ENCODE peak calls at places on chromosomes 2 and 18, in ten cellular contexts. M, W, Y, N, T, S, I, Q, D and C are unnamed samples.
A peak's percentile ranks its signal among the peaks of the same experiment; 100 is the strongest.

GRCh38 chr2:127626917-127627739 is 18.8 kb upstream of the GPR17 start:
- DNase-seq in M (no peak), W (no peak), Y (no peak), N (no peak), T (no peak), S (no peak), I (no peak), Q (no peak), D (no peak), C (no peak)

GRCh38 chr2:215452725-215453124 is 16.9 kb upstream of the FN1 start:
- DNase-seq in M (no peak), W (no peak), Y (no peak), N (no peak), T (no peak), S (no peak), I (no peak), Q (no peak), D (peak; percentile 61), C (no peak)

GRCh38 chr2:120661551-120661950 is 74.1 kb upstream of the GLI2 start:
- DNase-seq in M (no peak), W (no peak), Y (no peak), N (peak; percentile 35), T (no peak), S (no peak), I (peak; percentile 82), Q (no peak), D (peak; percentile 91), C (no peak)

GRCh38 chr2:128610496-128610895 is 291.8 kb upstream of the HS6ST1 start:
- DNase-seq in M (no peak), W (no peak), Y (no peak), N (no peak), T (no peak), S (no peak), I (no peak), Q (no peak), D (no peak), C (no peak)

GRCh38 chr2:166017208-166017607 is 63.6 kb upstream of the TTC21B start:
- DNase-seq in M (no peak), W (no peak), Y (no peak), N (no peak), T (no peak), S (no peak), I (no peak), Q (no peak), D (no peak), C (no peak)

GRCh38 chr2:186695081-186695756 is 1.4 kb downstream of the FAM171B start:
- DNase-seq in M (no peak), W (no peak), Y (no peak), N (no peak), T (peak; percentile 28), S (peak; percentile 39), I (peak; percentile 25), Q (no peak), D (no peak), C (no peak)

GRCh38 chr18:10131036-10131774 is 217.4 kb downstream of the VAPA start:
- DNase-seq in M (no peak), W (no peak), Y (no peak), N (no peak), T (no peak), S (no peak), I (peak; percentile 83), Q (no peak), D (peak; percentile 44), C (no peak)

GRCh38 chr2:176018708-176019107 is 16.6 kb upstream of the LNPK start:
- DNase-seq in M (no peak), W (no peak), Y (no peak), N (no peak), T (no peak), S (no peak), I (no peak), Q (no peak), D (no peak), C (no peak)

GRCh38 chr2:230343747-230344146 is 16.8 kb downstream of the SP140L start:
- DNase-seq in M (no peak), W (no peak), Y (no peak), N (no peak), T (no peak), S (no peak), I (no peak), Q (no peak), D (no peak), C (no peak)

GRCh38 chr18:53625997-53626599 is 598.4 kb downstream of the MBD2 start:
- DNase-seq in M (no peak), W (no peak), Y (no peak), N (no peak), T (no peak), S (no peak), I (no peak), Q (no peak), D (no peak), C (no peak)

GRCh38 chr2:168404764-168405163 is 51.3 kb upstream of the CERS6 start:
- DNase-seq in M (no peak), W (no peak), Y (no peak), N (no peak), T (no peak), S (no peak), I (no peak), Q (no peak), D (no peak), C (no peak)

GRCh38 chr2:112480540-112481049 is 1.4 kb upstream of the TTL start:
- DNase-seq in M (no peak), W (no peak), Y (no peak), N (no peak), T (no peak), S (no peak), I (peak; percentile 78), Q (no peak), D (peak; percentile 36), C (no peak)

GRCh38 chr2:219126555-219126954 is 34.1 kb downstream of the NHEJ1 start:
- DNase-seq in M (no peak), W (no peak), Y (no peak), N (no peak), T (no peak), S (no peak), I (no peak), Q (no peak), D (no peak), C (no peak)

GRCh38 chr2:23661276-23662050 is 265.5 kb downstream of the ATAD2B start:
- DNase-seq in M (no peak), W (no peak), Y (no peak), N (no peak), T (no peak), S (no peak), I (no peak), Q (no peak), D (no peak), C (no peak)

GRCh38 chr2:68850524-68850923 is 20.7 kb downstream of the BMP10 start:
- DNase-seq in M (no peak), W (no peak), Y (no peak), N (no peak), T (no peak), S (no peak), I (no peak), Q (no peak), D (no peak), C (no peak)

GRCh38 chr2:64327510-64328414 is 126.2 kb upstream of the LGALSL start:
- DNase-seq in M (no peak), W (peak; percentile 64), Y (no peak), N (peak; percentile 38), T (no peak), S (peak; percentile 66), I (peak; percentile 74), Q (no peak), D (peak; percentile 50), C (no peak)

GRCh38 chr18:64513401-64513800 is 364.5 kb upstream of the LINC00305 start:
- DNase-seq in M (no peak), W (no peak), Y (no peak), N (no peak), T (no peak), S (no peak), I (no peak), Q (no peak), D (no peak), C (no peak)

GRCh38 chr18:74412106-74412880 is 44.8 kb downstream of the DIPK1C start:
- DNase-seq in M (no peak), W (no peak), Y (no peak), N (no peak), T (no peak), S (no peak), I (peak; percentile 94), Q (no peak), D (peak; percentile 26), C (no peak)

GRCh38 chr2:196131949-196132925 is 39.1 kb downstream of the STK17B start:
- DNase-seq in M (peak; percentile 24), W (no peak), Y (no peak), N (no peak), T (no peak), S (peak; percentile 48), I (peak; percentile 44), Q (no peak), D (peak; percentile 64), C (peak; percentile 41)

GRCh38 chr2:118763797-118764196 is 83.7 kb downstream of the EN1 start:
- DNase-seq in M (no peak), W (no peak), Y (no peak), N (no peak), T (no peak), S (no peak), I (peak; percentile 52), Q (no peak), D (peak; percentile 81), C (no peak)

GRCh38 chr2:53559302-53559967 is 208.2 kb upstream of the CHAC2 start:
- DNase-seq in M (no peak), W (no peak), Y (no peak), N (no peak), T (no peak), S (peak; percentile 7), I (no peak), Q (peak; percentile 62), D (no peak), C (no peak)

GRCh38 chr2:114108819-114109416 is 219.0 kb downstream of the ACTR3 start:
- DNase-seq in M (no peak), W (no peak), Y (no peak), N (no peak), T (no peak), S (no peak), I (peak; percentile 88), Q (no peak), D (peak; percentile 33), C (no peak)

GRCh38 chr2:67982956-67983355 is 79.8 kb downstream of the C1D start:
- DNase-seq in M (no peak), W (no peak), Y (no peak), N (no peak), T (no peak), S (no peak), I (no peak), Q (no peak), D (no peak), C (no peak)